ENCODE peak calls at places on chromosomes 3 and 15, in nine cellular contexts. P, A, M, L, X, E, Z, Q and I are unnamed samples.

GRCh38 chr3:111906667-111907066 is 47.6 kb downstream of the PHLDB2 start:
- DNase-seq in P (no peak), A (no peak), M (peak), L (no peak), X (no peak), E (no peak), Z (no peak), Q (no peak), I (no peak)

GRCh38 chr15:73988075-73988969 is 3.8 kb downstream of the STOML1 start:
- DNase-seq in P (peak), A (no peak), M (no peak), L (no peak), X (peak), E (no peak), Z (peak), Q (no peak), I (no peak)

GRCh38 chr3:51921081-51921578 is 18.0 kb upstream of the IQCF1 start:
- DNase-seq in P (no peak), A (no peak), M (no peak), L (no peak), X (no peak), E (no peak), Z (no peak), Q (no peak), I (no peak)

GRCh38 chr3:139309880-139310279 is 33.9 kb upstream of the MRPS22 start:
- DNase-seq in P (no peak), A (no peak), M (peak), L (no peak), X (no peak), E (no peak), Z (no peak), Q (no peak), I (no peak)

GRCh38 chr3:120218981-120219380 is 66.0 kb downstream of the GPR156 start:
- DNase-seq in P (no peak), A (no peak), M (no peak), L (no peak), X (no peak), E (no peak), Z (no peak), Q (no peak), I (no peak)

GRCh38 chr3:57006048-57006709 is 54.3 kb upstream of the SPATA12 start:
- DNase-seq in P (no peak), A (no peak), M (no peak), L (no peak), X (no peak), E (no peak), Z (no peak), Q (no peak), I (no peak)

GRCh38 chr3:98034486-98034885 is 629 bp downstream of the GABRR3 start:
- DNase-seq in P (no peak), A (no peak), M (no peak), L (no peak), X (no peak), E (no peak), Z (no peak), Q (no peak), I (no peak)

GRCh38 chr15:100878601-100879000 is 1.0 kb upstream of the ALDH1A3 start:
- DNase-seq in P (no peak), A (no peak), M (no peak), L (no peak), X (no peak), E (no peak), Z (no peak), Q (no peak), I (no peak)

GRCh38 chr3:2923390-2923789 is 186.8 kb downstream of the IL5RA start:
- DNase-seq in P (no peak), A (no peak), M (no peak), L (no peak), X (no peak), E (no peak), Z (no peak), Q (no peak), I (no peak)

GRCh38 chr3:134067311-134068161 is 37.8 kb upstream of the SLCO2A1 start:
- DNase-seq in P (peak), A (no peak), M (no peak), L (no peak), X (peak), E (no peak), Z (no peak), Q (no peak), I (no peak)

GRCh38 chr3:78732471-78732870 is 1035.3 kb downstream of the ROBO1 start:
- DNase-seq in P (no peak), A (no peak), M (no peak), L (no peak), X (no peak), E (no peak), Z (no peak), Q (no peak), I (no peak)

GRCh38 chr3:141644931-141645330 is 93.2 kb upstream of the RNF7 start:
- DNase-seq in P (peak), A (no peak), M (peak), L (peak), X (peak), E (peak), Z (peak), Q (peak), I (peak)

GRCh38 chr15:48330045-48330840 is 986 bp upstream of the DUT start:
- DNase-seq in P (no peak), A (peak), M (no peak), L (no peak), X (peak), E (no peak), Z (no peak), Q (no peak), I (no peak)

GRCh38 chr3:15399970-15400369 is 27.4 kb downstream of the METTL6 start:
- DNase-seq in P (no peak), A (no peak), M (no peak), L (peak), X (no peak), E (no peak), Z (peak), Q (no peak), I (no peak)

GRCh38 chr3:139263798-139264197 is 80.0 kb upstream of the MRPS22 start:
- DNase-seq in P (no peak), A (no peak), M (no peak), L (no peak), X (no peak), E (no peak), Z (no peak), Q (no peak), I (no peak)

GRCh38 chr3:31542246-31542645 is 9.5 kb downstream of the STT3B start:
- DNase-seq in P (no peak), A (no peak), M (no peak), L (no peak), X (no peak), E (no peak), Z (no peak), Q (no peak), I (no peak)

GRCh38 chr3:195025056-195025880 is 245.7 kb downstream of the XXYLT1 start:
- DNase-seq in P (no peak), A (no peak), M (no peak), L (no peak), X (no peak), E (no peak), Z (peak), Q (no peak), I (no peak)

GRCh38 chr3:197305854-197306253 is 7.4 kb upstream of the DLG1 start:
- DNase-seq in P (no peak), A (no peak), M (peak), L (no peak), X (no peak), E (no peak), Z (no peak), Q (no peak), I (no peak)

GRCh38 chr3:177724020-177724638 is 526.8 kb upstream of the TBL1XR1 start:
- DNase-seq in P (no peak), A (peak), M (no peak), L (no peak), X (peak), E (peak), Z (peak), Q (no peak), I (peak)

GRCh38 chr3:126390201-126390600 is 4.5 kb upstream of the CFAP100 start:
- DNase-seq in P (peak), A (no peak), M (no peak), L (no peak), X (no peak), E (no peak), Z (peak), Q (no peak), I (no peak)

GRCh38 chr3:54042259-54042823 is 80.0 kb upstream of the CACNA2D3 start:
- DNase-seq in P (no peak), A (no peak), M (no peak), L (no peak), X (no peak), E (no peak), Z (no peak), Q (no peak), I (no peak)